ENCODE peak calls at places on chromosome 3, in nine cellular contexts. M is NCI-H345, O is NCI-H2081 treated with DMSO at 0.1 percent for 48 hours, U is caudate nucleus, A is GM19239, R is RWPE2, S is HFF-Myc, L is heart left ventricle, Z is esophagus muscularis mucosa. D is an unnamed sample.
A peak's percentile ranks its signal among the peaks of the same experiment; 100 is the strongest.

GRCh38 chr3:50885491-50885890 is 210.8 kb downstream of the DOCK3 start:
- DNase-seq in R (no peak), M (peak; percentile 1), A (no peak), U (no peak), L (no peak), Z (no peak), S (no peak), O (no peak), D (no peak)

GRCh38 chr3:14142567-14143270 is 17.9 kb downstream of the TMEM43 start:
- DNase-seq in M (no peak), S (no peak), U (no peak), L (no peak), A (no peak), R (no peak), Z (no peak), O (no peak), D (no peak)

GRCh38 chr3:181623924-181624694 is 87.6 kb upstream of the SOX2 start:
- DNase-seq in S (no peak), O (peak; percentile 88), Z (no peak), A (no peak), R (peak; percentile 64), U (no peak), M (peak; percentile 69), L (no peak), D (no peak)

GRCh38 chr3:166498439-166498838 is 661.2 kb upstream of the BCHE start:
- DNase-seq in L (no peak), M (no peak), R (no peak), A (no peak), S (no peak), U (no peak), O (no peak), Z (no peak), D (no peak)

GRCh38 chr3:188727052-188727451 is 444.7 kb upstream of the TPRG1 start:
- DNase-seq in Z (no peak), M (no peak), L (no peak), O (no peak), R (no peak), A (no peak), U (no peak), S (no peak), D (no peak)

GRCh38 chr3:108453541-108454057 is 56.8 kb downstream of the MYH15 start:
- DNase-seq in M (no peak), A (no peak), O (no peak), Z (no peak), U (no peak), R (no peak), S (no peak), L (no peak), D (no peak)

GRCh38 chr3:181555681-181556080 is 156.0 kb upstream of the SOX2 start:
- DNase-seq in U (peak; percentile 50), S (no peak), A (no peak), L (peak; percentile 24), O (no peak), R (no peak), Z (no peak), M (no peak), D (no peak)

GRCh38 chr3:5285439-5285838 is 97.9 kb downstream of the EDEM1 start:
- DNase-seq in O (no peak), R (no peak), L (no peak), M (no peak), S (no peak), Z (peak; percentile 75), A (no peak), U (no peak), D (no peak)

GRCh38 chr3:28077566-28077965 is 163.9 kb upstream of the CMC1 start:
- DNase-seq in A (no peak), Z (no peak), R (no peak), M (no peak), U (no peak), O (no peak), S (no peak), L (peak; percentile 17), D (peak; percentile 20)

GRCh38 chr3:78823859-78824258 is 943.9 kb downstream of the ROBO1 start:
- DNase-seq in O (no peak), L (no peak), R (no peak), Z (no peak), M (no peak), A (no peak), U (no peak), S (no peak), D (no peak)